ENCODE peak calls at places on chromosomes 16 and 17, in six cellular contexts. R is HCT116, H is stomach, F is lower leg skin, S is tibial nerve, Q is uterus. L is an unnamed sample.

GRCh38 chr17:49887086-49887743 is 39.3 kb upstream of the TAC4 start:
- DNase-seq in R (peak), S (no peak), H (peak), Q (no peak), F (peak), L (peak)

GRCh38 chr16:2043980-2044451 is 3.6 kb downstream of the NTHL1 start:
- DNase-seq in F (no peak), Q (no peak), S (no peak), R (no peak), H (peak), L (no peak)

GRCh38 chr16:82629441-82630027 is 2.8 kb downstream of the CDH13 start:
- DNase-seq in H (no peak), F (peak), R (no peak), S (no peak), Q (peak), L (no peak)

GRCh38 chr17:83089322-83090156 is 10.1 kb downstream of the METRNL start:
- DNase-seq in R (no peak), S (no peak), F (peak), H (peak), Q (no peak), L (peak)

GRCh38 chr16:84294196-84295142 is at the start of gene WFDC1:
- DNase-seq in H (no peak), R (no peak), S (no peak), Q (no peak), F (no peak), L (no peak)

GRCh38 chr16:85961988-85962915 is 63.3 kb downstream of the IRF8 start:
- DNase-seq in S (no peak), F (no peak), R (no peak), Q (no peak), H (no peak), L (peak)

GRCh38 chr17:49798182-49798581 is 9.7 kb downstream of the KAT7 start:
- DNase-seq in Q (no peak), H (no peak), R (no peak), S (no peak), F (no peak), L (no peak)

GRCh38 chr17:81027591-81028505 is 7.1 kb upstream of the BAIAP2 start:
- DNase-seq in F (no peak), S (no peak), R (no peak), Q (no peak), H (no peak), L (no peak)

GRCh38 chr17:37107406-37108083 is 158.8 kb downstream of the AATF start:
- DNase-seq in H (peak), R (no peak), F (no peak), S (no peak), Q (no peak), L (peak)

GRCh38 chr16:27226476-27226875 is 23.1 kb downstream of the KDM8 start:
- DNase-seq in Q (no peak), S (no peak), R (no peak), F (no peak), H (no peak), L (no peak)

GRCh38 chr16:53558665-53559064 is 55.7 kb upstream of the AKTIP start:
- DNase-seq in F (no peak), S (no peak), H (no peak), R (no peak), Q (no peak), L (no peak)

GRCh38 chr17:44345497-44346026 is 460 bp downstream of the GRN start:
- DNase-seq in R (peak), Q (peak), S (peak), H (peak), F (peak), L (peak)

GRCh38 chr16:85190572-85190971 is 78.3 kb upstream of the CIBAR2 start:
- DNase-seq in F (no peak), R (no peak), Q (no peak), S (no peak), H (no peak), L (no peak)

GRCh38 chr16:50744911-50745310 is 3.0 kb downstream of the CYLD start:
- DNase-seq in Q (no peak), R (no peak), S (no peak), H (no peak), F (no peak), L (no peak)

GRCh38 chr17:39487946-39488345 is 26.7 kb downstream of the CDK12 start:
- DNase-seq in S (no peak), R (no peak), F (no peak), Q (no peak), H (no peak), L (no peak)

GRCh38 chr16:55052335-55053070 is 121.8 kb downstream of the IRX5 start:
- DNase-seq in Q (no peak), H (no peak), R (no peak), S (no peak), F (no peak), L (no peak)

GRCh38 chr17:35892091-35892637 is 12.0 kb upstream of the CCL5 start:
- DNase-seq in F (no peak), R (no peak), S (no peak), Q (no peak), H (no peak), L (no peak)

GRCh38 chr17:72591500-72592241 is 470.9 kb downstream of the SOX9 start:
- DNase-seq in F (no peak), S (no peak), H (no peak), Q (no peak), R (no peak), L (no peak)

GRCh38 chr16:20410153-20410723 is 904 bp downstream of the ACSM5 start:
- DNase-seq in H (no peak), S (no peak), R (no peak), Q (no peak), F (peak), L (no peak)

GRCh38 chr16:21702259-21702658 is 38.5 kb downstream of the OTOA start:
- DNase-seq in F (no peak), S (no peak), H (no peak), Q (no peak), R (no peak), L (no peak)

GRCh38 chr17:38509772-38510423 is 81.6 kb downstream of the ARHGAP23 start:
- DNase-seq in F (no peak), Q (no peak), R (no peak), S (no peak), H (no peak), L (no peak)

GRCh38 chr16:81755915-81756644 is 23.0 kb upstream of the PLCG2 start:
- DNase-seq in R (no peak), S (no peak), H (no peak), F (no peak), Q (peak), L (no peak)

GRCh38 chr17:83200231-83200699 is 120.9 kb downstream of the METRNL start:
- DNase-seq in R (no peak), S (peak), H (peak), F (peak), Q (peak), L (peak)

GRCh38 chr17:77306790-77307478 is 166.2 kb downstream of the SEC14L1 start:
- DNase-seq in Q (no peak), F (no peak), S (no peak), H (no peak), R (no peak), L (no peak)

GRCh38 chr17:46841561-46842379 is 9.6 kb upstream of the WNT9B start:
- DNase-seq in Q (no peak), R (no peak), H (no peak), S (no peak), F (no peak), L (peak)

GRCh38 chr16:51898872-51899271 is 648.1 kb downstream of the TOX3 start:
- DNase-seq in H (no peak), S (no peak), R (no peak), F (no peak), Q (no peak), L (no peak)

GRCh38 chr16:63650550-63650949 is 1471.3 kb downstream of the CDH11 start:
- DNase-seq in R (no peak), S (no peak), F (no peak), Q (no peak), H (no peak), L (no peak)

GRCh38 chr17:63675607-63676539 is 24.1 kb downstream of the LIMD2 start:
- DNase-seq in F (peak), H (peak), R (peak), Q (peak), S (peak), L (peak)

GRCh38 chr16:80974649-80975376 is 31.9 kb downstream of the CMC2 start:
- DNase-seq in F (no peak), H (no peak), R (peak), S (no peak), Q (no peak), L (no peak)

GRCh38 chr17:6361733-6362132 is 73.2 kb downstream of the AIPL1 start:
- DNase-seq in F (no peak), Q (no peak), R (peak), H (no peak), S (no peak), L (peak)

GRCh38 chr16:85649978-85650863 is 37.1 kb downstream of the GSE1 start:
- DNase-seq in F (no peak), H (no peak), S (no peak), R (no peak), Q (no peak), L (no peak)

GRCh38 chr17:61757168-61757567 is 106.2 kb downstream of the BRIP1 start:
- DNase-seq in R (no peak), Q (no peak), H (no peak), F (no peak), S (no peak), L (no peak)

GRCh38 chr17:64262422-64263260 is at the start of gene TEX2:
- DNase-seq in H (peak), S (peak), F (peak), R (no peak), Q (peak), L (peak)

GRCh38 chr17:1713878-1714487 is 3.8 kb upstream of the TLCD2 start:
- DNase-seq in F (no peak), Q (peak), H (peak), R (peak), S (no peak), L (no peak)

GRCh38 chr16:2752850-2753522 is 548 bp downstream of the SRRM2 start:
- DNase-seq in S (peak), F (peak), R (peak), Q (peak), H (peak), L (peak)

GRCh38 chr17:79811888-79812205 is 15.0 kb upstream of the CBX8 start:
- DNase-seq in R (no peak), H (no peak), S (no peak), F (no peak), Q (no peak), L (no peak)

GRCh38 chr16:680967-681745 is 946 bp downstream of the STUB1 start:
- DNase-seq in F (no peak), S (no peak), R (no peak), Q (no peak), H (peak), L (peak)

GRCh38 chr17:30344283-30345088 is 10.6 kb upstream of the TMIGD1 start:
- DNase-seq in R (no peak), S (no peak), H (peak), F (no peak), Q (peak), L (peak)

GRCh38 chr17:75773808-75774470 is 8.9 kb upstream of the GALK1 start:
- DNase-seq in Q (no peak), R (no peak), S (no peak), F (no peak), H (no peak), L (no peak)
- TF ChIP-seq POLR2A in Q (no peak), R (no peak), S (no peak), F (no peak), H (no peak), L (no peak)

GRCh38 chr17:4833178-4833940 is at the start of gene MINK1:
- DNase-seq in R (peak), F (peak), Q (peak), S (peak), H (peak), L (peak)
- TF ChIP-seq POLR2A in R (peak), F (no peak), Q (peak), S (peak), H (peak), L (peak)

GRCh38 chr17:28331891-28332420 is 3.3 kb downstream of the IFT20 start:
- DNase-seq in R (no peak), Q (no peak), H (peak), S (no peak), F (no peak), L (no peak)
- TF ChIP-seq POLR2A in R (no peak), Q (no peak), H (no peak), S (no peak), F (no peak), L (no peak)

DNA sequence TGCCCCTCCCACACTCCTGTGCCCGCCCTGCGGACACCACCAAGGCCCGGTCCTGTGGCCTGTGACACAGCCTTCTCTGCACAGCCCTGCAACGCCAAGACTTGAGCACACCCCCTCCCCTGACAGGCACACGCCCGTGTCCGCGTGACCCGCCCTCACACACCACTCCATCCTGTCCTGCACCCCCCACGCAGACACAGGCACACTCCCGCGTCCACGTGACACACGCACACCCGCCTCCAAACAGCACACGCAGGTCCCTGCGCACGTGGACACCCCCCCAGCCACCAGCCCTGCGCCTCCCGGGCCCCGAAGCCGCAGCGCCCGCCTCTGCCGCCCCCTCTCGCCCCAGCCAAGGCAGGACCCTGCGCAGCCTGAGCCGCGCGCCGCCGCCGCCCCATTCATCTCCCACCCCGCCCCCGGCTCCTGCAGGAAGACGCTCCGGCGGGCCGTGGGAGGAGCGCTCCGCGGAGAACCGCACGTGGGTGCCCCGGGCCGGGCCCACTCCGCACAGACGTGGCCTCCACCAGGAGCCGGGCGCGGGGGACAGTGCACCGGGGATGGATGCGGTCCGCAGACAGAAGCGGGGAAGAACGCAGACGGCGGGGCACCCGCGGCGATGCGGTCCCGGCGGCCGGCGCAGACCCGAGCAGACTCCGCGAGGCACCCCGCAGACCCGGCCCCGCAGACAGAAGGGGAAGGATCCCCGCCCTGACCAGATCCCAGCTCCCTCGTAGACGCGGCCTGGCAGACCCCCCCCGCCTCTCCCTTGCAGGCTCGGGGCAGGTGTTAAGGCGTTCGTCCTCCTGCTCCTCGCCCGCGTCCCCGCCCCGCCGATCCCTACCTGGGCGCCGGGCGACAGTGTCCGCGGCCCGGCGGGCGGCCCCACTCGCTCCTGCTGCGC is 506 bp downstream of the CAMKK1 start:
- DNase-seq in R (no peak), S (peak), H (peak), F (peak), Q (peak), L (peak)
- TF ChIP-seq POLR2A in R (no peak), S (no peak), H (no peak), F (no peak), Q (peak), L (no peak)

DNA sequence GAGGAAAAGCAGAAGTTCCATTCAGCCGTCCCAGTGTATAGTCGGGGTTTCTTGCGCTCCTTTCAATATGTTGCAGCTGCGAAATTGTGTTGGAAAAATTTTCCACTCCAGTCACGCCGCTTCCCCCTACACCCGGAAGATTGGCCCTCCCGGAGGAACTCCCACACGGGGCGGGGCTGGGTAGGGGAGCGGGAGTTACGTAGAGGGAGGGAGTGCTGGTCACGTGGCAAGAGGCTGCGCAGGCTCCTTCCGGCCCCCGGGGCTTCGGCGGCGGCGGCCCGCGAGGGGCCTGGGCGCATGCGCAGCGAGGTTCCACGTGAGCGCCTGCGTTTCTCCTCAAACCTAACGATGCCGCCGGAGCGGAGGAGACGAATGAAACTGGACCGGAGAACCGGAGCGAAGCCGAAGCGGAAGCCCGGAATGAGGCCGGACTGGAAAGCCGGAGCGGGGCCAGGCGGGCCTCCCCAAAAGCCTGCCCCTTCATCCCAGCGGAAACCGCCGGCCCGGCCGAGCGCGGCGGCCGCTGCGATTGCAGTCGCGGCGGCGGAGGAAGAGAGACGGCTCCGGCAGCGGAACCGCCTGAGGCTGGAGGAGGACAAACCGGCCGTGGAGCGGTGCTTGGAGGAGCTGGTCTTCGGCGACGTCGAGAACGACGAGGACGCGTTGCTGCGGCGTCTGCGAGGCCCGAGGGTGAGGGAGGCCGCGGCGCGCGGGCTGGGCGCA is at the start of gene UTP18:
- DNase-seq in Q (peak), R (peak), S (peak), F (peak), H (peak), L (peak)
- TF ChIP-seq POLR2A in Q (peak), R (peak), S (no peak), F (peak), H (no peak), L (no peak)

DNA sequence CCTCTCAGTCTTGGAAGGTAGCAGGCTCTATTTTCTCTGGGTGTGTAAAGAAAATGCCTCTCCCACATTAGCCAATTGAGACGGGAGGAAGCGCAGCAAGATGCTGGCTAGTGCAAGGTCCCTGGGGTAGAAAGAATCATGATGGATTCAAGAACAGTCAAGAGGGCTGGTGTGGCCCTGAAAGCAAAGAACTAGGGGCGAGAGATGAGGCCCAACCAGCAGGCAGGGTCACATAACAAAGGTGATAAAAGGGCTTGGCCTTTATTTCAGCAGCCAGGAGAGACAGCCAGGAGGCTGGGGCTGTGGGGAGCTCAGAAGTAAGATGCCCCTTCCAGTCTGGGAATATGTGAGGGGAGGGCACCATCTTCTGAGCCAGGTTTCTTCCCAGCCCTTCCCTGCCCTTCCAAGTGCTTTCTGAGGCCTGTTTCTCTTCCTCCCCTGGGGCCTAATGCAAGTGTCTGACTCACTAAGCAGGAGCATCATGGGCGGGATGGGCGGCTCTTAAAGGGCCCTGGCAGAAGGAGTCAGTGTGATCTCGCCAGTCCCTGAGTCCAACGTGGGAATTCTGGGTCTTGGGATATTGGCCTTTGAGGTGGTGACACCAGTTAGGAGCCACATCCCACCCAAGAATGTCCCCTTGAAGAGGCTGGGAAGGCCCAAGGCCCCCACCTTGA is 3.9 kb upstream of the NLRC5 start:
- DNase-seq in Q (peak), R (peak), H (peak), F (peak), S (peak), L (peak)
- TF ChIP-seq POLR2A in Q (peak), R (no peak), H (no peak), F (no peak), S (no peak), L (no peak)

GRCh38 chr16:87231911-87232310 is 85.3 kb downstream of the C16orf95 start:
- DNase-seq in R (no peak), H (no peak), S (no peak), F (no peak), Q (no peak), L (no peak)
- TF ChIP-seq POLR2A in R (no peak), H (no peak), S (no peak), F (no peak), Q (no peak), L (no peak)

DNA sequence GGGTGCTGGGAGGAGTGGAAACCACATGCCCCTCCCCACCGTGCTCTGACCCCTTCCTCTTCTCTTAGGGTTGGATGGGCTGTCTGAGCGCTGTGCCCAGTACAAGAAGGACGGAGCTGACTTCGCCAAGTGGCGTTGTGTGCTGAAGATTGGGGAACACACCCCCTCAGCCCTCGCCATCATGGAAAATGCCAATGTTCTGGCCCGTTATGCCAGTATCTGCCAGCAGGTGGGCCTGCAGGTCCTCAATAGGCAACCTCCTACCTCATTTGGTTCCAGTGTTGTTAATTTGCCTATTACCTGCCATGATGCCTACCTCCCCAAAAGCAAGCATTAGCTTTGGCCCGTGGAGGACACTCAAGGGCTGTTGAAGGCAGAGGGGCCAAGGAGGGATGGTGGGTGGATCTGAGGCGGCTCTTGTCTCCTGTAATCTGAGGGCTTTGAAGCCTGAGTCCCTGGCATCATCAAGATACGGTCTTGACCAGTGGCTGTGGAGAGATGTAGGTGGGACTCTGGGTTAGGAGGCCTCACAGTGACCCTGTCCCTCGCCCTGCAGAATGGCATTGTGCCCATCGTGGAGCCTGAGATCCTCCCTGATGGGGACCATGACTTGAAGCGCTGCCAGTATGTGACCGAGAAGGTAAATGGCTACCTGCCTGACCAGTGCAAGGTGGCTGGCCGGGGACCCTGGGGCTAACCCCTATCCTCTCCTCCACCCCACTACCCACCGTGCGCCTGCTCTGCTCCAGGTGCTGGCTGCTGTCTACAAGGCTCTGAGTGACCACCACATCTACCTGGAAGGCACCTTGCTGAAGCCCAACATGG is 3.4 kb downstream of the ALDOA start:
- DNase-seq in F (no peak), H (no peak), S (no peak), R (no peak), Q (no peak), L (no peak)
- TF ChIP-seq POLR2A in F (no peak), H (no peak), S (no peak), R (no peak), Q (no peak), L (no peak)

L was measured in testis.